ENCODE peak calls at places on chromosomes 6 and 20, in eight cellular contexts. O is CD8-positive, alpha-beta T cell; W is lower lobe of right lung; T is PC-3; K is psoas muscle; Y is upper lobe of right lung; Q is PC-9; F is vagina. Z is an unnamed sample. For H3K36me3, the result is how much of the 10 kb centered on the place peaks cover.

GRCh38 chr6:108838101-108838717 is 10.0 kb upstream of the ARMC2 start:
- DNase-seq in O (no peak), W (peak), T (peak), K (no peak), Y (peak), Q (no peak), F (no peak), Z (no peak)

GRCh38 chr6:17930321-17930993 is 57.0 kb downstream of the KIF13A start:
- DNase-seq in O (no peak), W (no peak), T (no peak), K (no peak), Y (no peak), Q (no peak), F (no peak), Z (no peak)

GRCh38 chr6:95576621-95577316 is 566 bp upstream of the MANEA start:
- DNase-seq in O (no peak), W (no peak), T (no peak), K (no peak), Y (no peak), Q (no peak), F (no peak), Z (no peak)

GRCh38 chr20:43925215-43925614 is 10.6 kb downstream of the TOX2 start:
- DNase-seq in O (peak), W (no peak), T (no peak), K (no peak), Y (peak), Q (no peak), F (no peak), Z (peak)

GRCh38 chr6:53986721-53987526 is 124.3 kb upstream of the MLIP start:
- DNase-seq in O (no peak), W (no peak), T (no peak), K (no peak), Y (no peak), Q (no peak), F (no peak), Z (no peak)

GRCh38 chr6:110449545-110449903 is 26.9 kb downstream of the SLC22A16 start:
- DNase-seq in O (no peak), W (no peak), T (no peak), K (no peak), Y (no peak), Q (no peak), F (no peak), Z (no peak)

GRCh38 chr6:151375833-151376232 is 15.5 kb downstream of the ZBTB2 start:
- DNase-seq in O (no peak), W (no peak), T (no peak), K (no peak), Y (no peak), Q (no peak), F (no peak), Z (no peak)

GRCh38 chr20:64025826-64026412 is 10.1 kb upstream of the C20orf204 start:
- DNase-seq in O (no peak), W (no peak), T (no peak), K (no peak), Y (no peak), Q (no peak), F (no peak), Z (peak)

GRCh38 chr6:109853951-109854350 is 124.2 kb upstream of the GPR6 start:
- DNase-seq in O (no peak), W (no peak), T (peak), K (no peak), Y (no peak), Q (no peak), F (no peak), Z (no peak)

GRCh38 chr6:10385512-10386132 is 29.3 kb downstream of the TFAP2A start:
- DNase-seq in O (no peak), W (no peak), T (no peak), K (no peak), Y (no peak), Q (no peak), F (no peak), Z (no peak)

GRCh38 chr20:4455301-4455701 is 266.4 kb upstream of the PRND start:
- DNase-seq in O (no peak), W (no peak), T (peak), K (no peak), Y (no peak), Q (peak), F (no peak), Z (no peak)

GRCh38 chr6:51684038-51684437 is 403.4 kb downstream of the PKHD1 start:
- DNase-seq in O (no peak), W (no peak), T (no peak), K (no peak), Y (no peak), Q (no peak), F (no peak), Z (no peak)

GRCh38 chr20:63978319-63979220 is 872 bp downstream of the SAMD10 start:
- DNase-seq in O (peak), W (peak), T (peak), K (peak), Y (peak), Q (peak), F (no peak), Z (peak)

GRCh38 chr20:10090588-10091166 is 55.9 kb downstream of the ANKEF1 start:
- DNase-seq in O (peak), W (peak), T (peak), K (peak), Y (peak), Q (peak), F (no peak), Z (no peak)

GRCh38 chr6:131924881-131925474 is 26.2 kb downstream of the CCN2 start:
- DNase-seq in O (no peak), W (no peak), T (peak), K (no peak), Y (no peak), Q (no peak), F (no peak), Z (no peak)

GRCh38 chr6:112007254-112007653 is 46.6 kb upstream of the CCN6 start:
- DNase-seq in O (no peak), W (no peak), T (no peak), K (no peak), Y (no peak), Q (no peak), F (no peak), Z (no peak)

GRCh38 chr20:25399038-25399430 is 8.4 kb upstream of the ABHD12 start:
- DNase-seq in O (no peak), W (no peak), T (peak), K (no peak), Y (no peak), Q (peak), F (no peak), Z (no peak)

GRCh38 chr6:97095466-97095865 is 170.9 kb downstream of the KLHL32 start:
- DNase-seq in O (no peak), W (no peak), T (peak), K (no peak), Y (no peak), Q (no peak), F (no peak), Z (no peak)

GRCh38 chr6:43405354-43405753 is 22.0 kb upstream of the ABCC10 start:
- DNase-seq in O (no peak), W (no peak), T (peak), K (no peak), Y (no peak), Q (no peak), F (no peak), Z (no peak)
- H3K27ac ChIP-seq in O (no peak), W (no peak), T (no peak), K (no peak), Y (no peak), Q (no peak), F (no peak), Z (no peak)

DNA sequence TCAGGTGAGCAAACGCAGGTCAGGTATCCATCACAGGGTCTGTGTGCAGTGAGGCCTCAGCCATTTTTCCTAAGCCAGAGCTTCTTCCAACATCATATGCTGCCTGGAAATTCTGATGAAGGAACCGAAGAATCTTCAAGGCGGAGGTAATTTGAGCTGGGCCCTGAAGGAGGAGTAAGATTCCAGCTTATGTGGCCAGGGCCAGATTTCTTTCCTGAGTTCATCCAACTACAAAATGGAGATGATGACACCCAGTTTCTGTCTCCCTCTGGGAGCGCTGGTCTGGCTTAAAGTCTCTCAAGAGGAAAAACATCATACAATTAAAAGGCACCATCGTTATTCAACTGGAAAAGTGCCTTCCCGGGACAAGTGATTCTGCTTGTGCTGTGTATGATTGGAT is 6.9 kb upstream of the MANBAL start:
- DNase-seq in O (no peak), W (no peak), T (peak), K (no peak), Y (no peak), Q (no peak), F (no peak), Z (no peak)
- TF ChIP-seq CTCF in O (no peak), W (no peak), T (peak), K (no peak), Y (peak), Q (peak), F (no peak), Z (peak)

GRCh38 chr20:31739550-31739863 is 417 bp downstream of the TPX2 start:
- DNase-seq in O (no peak), W (no peak), T (no peak), K (no peak), Y (no peak), Q (no peak), F (no peak), Z (no peak)

GRCh38 chr20:31746068-31746878 is 7.2 kb downstream of the TPX2 start:
- DNase-seq in O (no peak), W (no peak), T (no peak), K (no peak), Y (no peak), Q (no peak), F (no peak), Z (no peak)

GRCh38 chr20:31738729-31739549 is at the start of gene TPX2:
- DNase-seq in O (peak), W (peak), T (peak), K (peak), Y (peak), Q (peak), F (no peak), Z (peak)

GRCh38 chr20:31740208-31740607 is 1.1 kb downstream of the TPX2 start:
- DNase-seq in O (peak), W (no peak), T (peak), K (no peak), Y (no peak), Q (no peak), F (no peak), Z (no peak)

DNA sequence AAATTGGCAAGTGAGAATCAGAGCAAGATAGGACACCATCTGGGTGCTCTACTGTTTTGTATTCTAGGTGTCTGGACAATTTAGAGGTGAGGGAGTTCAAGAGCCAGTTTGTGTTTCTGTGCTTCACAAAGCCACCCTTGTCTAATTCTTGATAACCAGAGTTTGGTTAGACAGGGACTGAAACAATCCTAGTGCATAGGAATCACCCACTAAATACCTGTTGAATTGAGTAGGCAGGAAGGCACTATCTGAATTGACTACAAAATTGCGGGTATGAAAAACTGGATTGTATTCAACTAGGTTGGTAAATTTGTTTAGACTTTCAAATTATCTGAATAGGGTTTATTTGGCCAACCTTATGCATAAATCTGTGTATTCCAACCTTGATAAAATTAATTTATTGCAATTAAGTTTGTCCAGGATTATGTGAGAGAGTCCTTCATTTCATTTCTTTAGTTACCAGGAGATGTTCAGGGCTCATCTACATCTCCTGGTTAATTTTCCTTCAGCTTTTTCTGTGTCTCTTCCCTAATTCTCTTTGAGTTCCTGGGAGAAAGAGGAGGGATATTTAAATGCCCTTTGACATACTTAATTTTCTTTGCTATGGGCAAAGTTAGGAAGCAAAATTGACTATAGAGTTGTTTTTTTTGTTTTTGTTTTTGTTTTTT is 1.7 kb downstream of the TPX2 start:
- DNase-seq in O (no peak), W (no peak), T (no peak), K (no peak), Y (no peak), Q (no peak), F (no peak), Z (no peak)
- H3K36me3 ChIP-seq in O (under half), W (under half), T (under half), K (under half), Y (under half), Q (under half), F (under half), Z (half or more)

GRCh38 chr6:137148291-137149076 is 25.0 kb downstream of the IL22RA2 start:
- DNase-seq in O (no peak), W (peak), T (peak), K (no peak), Y (no peak), Q (no peak), F (no peak), Z (no peak)
- H3K27ac ChIP-seq in O (no peak), W (peak), T (no peak), K (no peak), Y (peak), Q (peak), F (peak), Z (no peak)

Z was measured in RWPE2.